ENCODE peak calls at places on chromosomes 6 and 20, in five cellular contexts. X, F, K, C and E are unnamed samples.
A peak's percentile ranks its signal among the peaks of the same experiment; 100 is the strongest.

GRCh38 chr20:13865825-13866351 is 81.1 kb downstream of the NDUFAF5 start:
- DNase-seq in X (no peak), K (no peak), F (no peak), C (no peak), E (no peak)

GRCh38 chr20:13202553-13202952 is 18.5 kb upstream of the ISM1 start:
- DNase-seq in F (peak; percentile 47), C (no peak), K (no peak), X (no peak), E (no peak)

GRCh38 chr20:20795721-20796120 is 83.3 kb upstream of the RALGAPA2 start:
- DNase-seq in X (no peak), C (no peak), K (no peak), F (no peak), E (no peak)

GRCh38 chr6:19035454-19035853 is 648.3 kb downstream of the RNF144B start:
- DNase-seq in F (no peak), C (no peak), K (no peak), X (no peak), E (no peak)

GRCh38 chr6:3516094-3516493 is 59.2 kb upstream of the SLC22A23 start:
- DNase-seq in F (no peak), C (no peak), X (no peak), K (no peak), E (no peak)

GRCh38 chr6:6918216-6918983 is 189.4 kb upstream of the RREB1 start:
- DNase-seq in K (peak; percentile 91), F (no peak), X (no peak), C (no peak), E (no peak)

GRCh38 chr6:13288481-13288880 is 39.9 kb downstream of the TBC1D7 start:
- DNase-seq in X (no peak), F (no peak), K (no peak), C (no peak), E (no peak)

GRCh38 chr20:45049904-45050471 is 50.9 kb downstream of the KCNS1 start:
- DNase-seq in C (no peak), F (no peak), K (no peak), X (no peak), E (no peak)

GRCh38 chr20:43744121-43744520 is 17.3 kb upstream of the GTSF1L start:
- DNase-seq in C (no peak), F (no peak), X (no peak), K (no peak), E (no peak)

GRCh38 chr6:32105433-32105832 is 3.7 kb downstream of the TNXB start:
- DNase-seq in C (no peak), X (no peak), F (no peak), K (no peak), E (no peak)

GRCh38 chr20:32638848-32639247 is 34.9 kb downstream of the C20orf203 start:
- DNase-seq in X (no peak), C (no peak), F (no peak), K (no peak), E (no peak)

GRCh38 chr20:18504479-18505060 is 3.2 kb upstream of the SEC23B start:
- DNase-seq in K (no peak), F (no peak), C (no peak), X (no peak), E (no peak)

GRCh38 chr6:53203483-53203882 is 54.8 kb upstream of the GCM1 start:
- DNase-seq in X (no peak), C (no peak), F (no peak), K (no peak), E (no peak)

GRCh38 chr6:90466191-90466940 is 120.5 kb downstream of the MAP3K7 start:
- DNase-seq in C (no peak), K (no peak), F (no peak), X (no peak), E (no peak)

GRCh38 chr20:62887147-62887859 is 25.7 kb upstream of the TCFL5 start:
- DNase-seq in C (no peak), K (no peak), X (no peak), F (peak; percentile 50), E (no peak)

GRCh38 chr20:49037962-49038387 is 8.1 kb upstream of the CSE1L start:
- DNase-seq in K (no peak), C (no peak), F (no peak), X (no peak), E (no peak)

GRCh38 chr20:32353848-32354496 is 4.2 kb upstream of the ASXL1 start:
- DNase-seq in C (no peak), K (no peak), X (no peak), F (no peak), E (no peak)

DNA sequence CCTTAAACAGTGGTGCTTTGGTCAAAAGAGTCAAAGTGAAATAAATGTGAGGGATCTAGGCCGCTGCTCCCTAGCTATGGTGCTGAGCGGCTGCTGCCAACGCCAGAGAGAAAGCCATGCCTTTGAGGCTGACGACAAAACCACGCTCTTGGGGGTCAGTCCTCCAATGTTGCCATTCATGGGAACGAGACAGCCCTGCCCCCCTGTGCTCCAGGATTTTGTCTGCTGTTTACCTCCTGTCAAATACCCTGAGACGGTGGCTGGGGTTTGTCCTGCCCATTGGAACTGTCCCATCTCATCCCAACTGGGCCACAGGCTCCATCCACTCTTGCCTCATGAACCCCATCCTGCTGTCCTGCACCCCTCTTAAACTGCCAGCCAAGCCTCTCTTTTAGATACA is 73.3 kb upstream of the QKI start:
- DNase-seq in X (no peak), F (no peak), C (no peak), K (no peak), E (no peak)
- TF ChIP-seq SUZ12 in X (no peak), F (no peak), C (no peak), K (no peak), E (no peak)

GRCh38 chr6:134345780-134346179 is 27.9 kb upstream of the SGK1 start:
- DNase-seq in K (no peak), F (no peak), C (no peak), X (no peak), E (no peak)
- TF ChIP-seq SUZ12 in K (no peak), F (no peak), C (no peak), X (no peak), E (no peak)

DNA sequence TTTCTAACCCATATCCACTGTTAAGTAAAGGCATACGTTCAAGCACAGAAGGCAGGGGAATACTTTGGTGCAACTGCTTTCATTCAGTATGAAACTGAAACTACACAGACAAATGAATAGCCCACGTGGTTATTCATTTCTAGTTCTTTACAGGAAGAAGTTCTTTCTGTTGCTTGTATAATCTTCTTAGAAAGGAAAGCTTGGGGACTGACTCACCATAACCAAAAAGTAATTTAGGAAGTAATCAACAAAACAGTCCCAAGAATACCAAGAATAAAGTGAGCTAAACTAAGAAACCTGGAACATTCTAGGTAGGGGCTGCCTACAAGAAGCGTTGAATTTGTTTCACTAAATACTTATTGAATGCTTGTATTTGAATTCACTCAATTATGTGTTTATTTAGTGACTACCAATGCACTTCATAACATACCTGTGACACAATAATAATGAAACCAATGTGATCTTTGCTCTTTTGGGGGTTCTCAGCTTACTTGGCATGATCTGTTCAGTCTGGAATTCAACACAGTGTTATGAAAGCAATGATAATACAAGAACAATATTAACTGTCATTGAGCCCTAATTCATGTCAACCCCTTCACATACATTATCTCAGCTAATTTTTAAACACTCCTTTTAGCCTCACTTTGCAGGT is 25.1 kb upstream of the KIAA0408 start:
- DNase-seq in F (peak; percentile 73), K (peak; percentile 39), X (no peak), C (no peak), E (no peak)
- TF ChIP-seq SUZ12 in F (no peak), K (no peak), X (no peak), C (no peak), E (no peak)

DNA sequence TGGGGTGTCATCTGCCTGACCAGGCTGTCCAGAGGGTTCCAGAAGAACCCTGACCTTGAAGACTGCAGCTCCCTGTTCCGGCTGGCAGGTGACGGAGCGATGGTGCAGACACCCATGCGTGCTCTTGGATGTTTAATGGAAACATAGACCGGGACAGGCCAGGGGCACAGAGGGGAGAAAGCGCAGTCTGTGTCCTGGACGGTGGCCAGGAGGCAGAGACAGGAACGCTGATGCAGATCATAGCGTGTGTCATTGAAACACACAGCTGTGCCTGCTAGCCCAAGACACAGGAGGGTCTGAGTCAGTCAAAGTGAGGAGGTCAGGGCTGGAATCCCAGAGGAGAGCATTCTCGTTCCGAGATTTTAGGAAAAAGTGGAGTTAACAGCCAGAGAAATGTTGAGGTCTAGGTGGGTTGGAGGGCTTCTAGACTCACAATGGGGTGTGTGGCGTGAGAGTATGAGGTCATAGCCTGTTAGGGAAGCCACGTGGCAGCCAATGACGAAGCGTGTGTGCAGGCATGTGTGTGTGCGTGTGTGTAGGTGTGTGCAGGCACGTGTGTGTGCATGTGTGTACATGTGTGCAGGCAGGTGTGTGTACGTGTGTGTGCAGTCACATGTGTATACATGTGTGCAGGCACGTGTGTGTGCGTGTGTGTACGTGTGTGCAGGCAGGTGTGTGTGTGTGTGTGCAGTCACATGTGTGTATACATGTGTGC is 167.0 kb downstream of the ERMARD start:
- DNase-seq in F (no peak), C (no peak), X (no peak), K (no peak), E (no peak)
- TF ChIP-seq SUZ12 in F (no peak), C (no peak), X (no peak), K (no peak), E (no peak)